ENCODE peak calls at places on chromosomes 6 and 20, in ten cellular contexts. D is heart right ventricle, R is fibroblast of lung, C is neural progenitor cell, X is AG10803, O is HCT116, B is lung, F is upper lobe of left lung, U is cardiac fibroblast, G is AG09309. L is an unnamed sample.

GRCh38 chr6:157420497-157420896 is 39.5 kb downstream of the ZDHHC14 start:
- DNase-seq in D (no peak), R (no peak), C (no peak), X (no peak), O (no peak), B (no peak), F (no peak), U (no peak), G (no peak), L (no peak)

GRCh38 chr6:75199856-75200255 is 6.0 kb downstream of the COL12A1 start:
- DNase-seq in D (no peak), R (peak; percentile 43), C (no peak), X (no peak), O (no peak), B (no peak), F (no peak), U (no peak), G (no peak), L (no peak)

GRCh38 chr6:148251891-148252290 is 90.7 kb upstream of the SASH1 start:
- DNase-seq in D (no peak), R (no peak), C (no peak), X (peak; percentile 74), O (no peak), B (no peak), F (no peak), U (no peak), G (no peak), L (no peak)

GRCh38 chr6:152356659-152357058 is 280.5 kb downstream of the SYNE1 start:
- DNase-seq in D (no peak), R (peak; percentile 56), C (peak; percentile 53), X (peak; percentile 51), O (peak; percentile 27), B (no peak), F (no peak), U (peak; percentile 74), G (peak; percentile 37), L (no peak)

GRCh38 chr6:754202-754601 is 61.3 kb upstream of the EXOC2 start:
- DNase-seq in D (no peak), R (no peak), C (no peak), X (no peak), O (no peak), B (no peak), F (no peak), U (no peak), G (no peak), L (no peak)

GRCh38 chr6:81777586-81778268 is 25.2 kb upstream of the TENT5A start:
- DNase-seq in D (no peak), R (no peak), C (no peak), X (no peak), O (no peak), B (no peak), F (no peak), U (no peak), G (no peak), L (no peak)

GRCh38 chr6:23086100-23086499 is 516.7 kb downstream of the HDGFL1 start:
- DNase-seq in D (no peak), R (no peak), C (no peak), X (no peak), O (no peak), B (no peak), F (no peak), U (no peak), G (no peak), L (no peak)

GRCh38 chr6:106844930-106845329 is 129.6 kb downstream of the CD24 start:
- DNase-seq in D (no peak), R (no peak), C (no peak), X (no peak), O (no peak), B (no peak), F (no peak), U (no peak), G (no peak), L (no peak)

GRCh38 chr6:159042824-159043181 is 2.0 kb downstream of the TAGAP start:
- DNase-seq in D (no peak), R (no peak), C (no peak), X (no peak), O (no peak), B (no peak), F (no peak), U (no peak), G (no peak), L (no peak)

GRCh38 chr6:159044899-159045727 is at the start of gene TAGAP:
- DNase-seq in D (peak; percentile 49), R (no peak), C (no peak), X (peak; percentile 28), O (no peak), B (peak; percentile 67), F (peak; percentile 88), U (no peak), G (no peak), L (no peak)

GRCh38 chr6:159043236-159043635 is 1.6 kb downstream of the TAGAP start:
- DNase-seq in D (no peak), R (no peak), C (no peak), X (no peak), O (no peak), B (no peak), F (no peak), U (no peak), G (no peak), L (no peak)

GRCh38 chr6:159042003-159042823 is 2.6 kb downstream of the TAGAP start:
- DNase-seq in D (no peak), R (peak; percentile 64), C (peak; percentile 88), X (peak; percentile 33), O (peak; percentile 68), B (peak; percentile 77), F (peak; percentile 81), U (peak; percentile 66), G (no peak), L (peak; percentile 79)

DNA sequence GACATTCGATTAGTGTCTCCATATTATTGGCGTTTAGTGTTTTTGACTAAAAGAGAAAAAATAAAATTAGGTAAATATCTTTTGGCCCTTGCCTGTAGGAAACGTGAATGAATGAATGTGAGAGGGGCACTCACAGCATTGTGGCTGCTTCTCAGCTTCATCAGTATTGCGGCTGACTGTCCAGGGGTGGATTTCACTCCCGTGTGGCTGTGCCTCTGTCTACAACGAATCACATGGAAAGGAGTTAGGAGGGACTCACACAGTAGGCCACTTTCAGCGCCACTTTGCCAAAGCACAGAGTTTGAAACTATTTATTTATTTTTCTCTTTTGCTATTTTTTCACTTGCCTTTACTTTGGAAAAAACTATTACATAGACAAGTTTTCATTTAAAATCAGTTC is 805 bp downstream of the TAGAP start:
- DNase-seq in D (no peak), R (no peak), C (no peak), X (no peak), O (no peak), B (no peak), F (peak; percentile 51), U (no peak), G (no peak), L (no peak)
- H3K4me3 ChIP-seq in D (no peak overlapping the region), R (no peak overlapping the region), C (no peak overlapping the region), X (no peak overlapping the region), O (no peak overlapping the region), B (no peak overlapping the region), F (peak overlapping the region; percentile 37), U (no peak overlapping the region), G (no peak overlapping the region), L (no peak overlapping the region)

GRCh38 chr20:9616455-9616805 is 102.0 kb downstream of the LAMP5 start:
- DNase-seq in D (no peak), R (no peak), C (no peak), X (no peak), O (no peak), B (no peak), F (no peak), U (no peak), G (no peak), L (no peak)

GRCh38 chr20:9615766-9616454 is 101.5 kb downstream of the LAMP5 start:
- DNase-seq in D (no peak), R (no peak), C (no peak), X (no peak), O (no peak), B (no peak), F (no peak), U (no peak), G (no peak), L (no peak)

GRCh38 chr20:9615118-9615517 is 100.7 kb downstream of the LAMP5 start:
- DNase-seq in D (no peak), R (no peak), C (no peak), X (no peak), O (no peak), B (no peak), F (no peak), U (no peak), G (no peak), L (no peak)

GRCh38 chr20:9617062-9617461 is 102.7 kb downstream of the LAMP5 start:
- DNase-seq in D (peak; percentile 27), R (peak; percentile 79), C (peak; percentile 84), X (peak; percentile 66), O (peak; percentile 32), B (peak; percentile 45), F (peak; percentile 64), U (peak; percentile 79), G (peak; percentile 29), L (peak; percentile 74)

GRCh38 chr20:9617940-9618339 is 103.5 kb downstream of the LAMP5 start:
- DNase-seq in D (no peak), R (peak; percentile 48), C (peak; percentile 59), X (peak; percentile 3), O (peak; percentile 61), B (peak; percentile 33), F (peak; percentile 51), U (peak; percentile 21), G (no peak), L (peak; percentile 73)
- H3K4me3 ChIP-seq in D (no peak overlapping the region), R (no peak overlapping the region), C (no peak overlapping the region), X (no peak overlapping the region), O (no peak overlapping the region), B (no peak overlapping the region), F (no peak overlapping the region), U (no peak overlapping the region), G (no peak overlapping the region), L (no peak overlapping the region)

DNA sequence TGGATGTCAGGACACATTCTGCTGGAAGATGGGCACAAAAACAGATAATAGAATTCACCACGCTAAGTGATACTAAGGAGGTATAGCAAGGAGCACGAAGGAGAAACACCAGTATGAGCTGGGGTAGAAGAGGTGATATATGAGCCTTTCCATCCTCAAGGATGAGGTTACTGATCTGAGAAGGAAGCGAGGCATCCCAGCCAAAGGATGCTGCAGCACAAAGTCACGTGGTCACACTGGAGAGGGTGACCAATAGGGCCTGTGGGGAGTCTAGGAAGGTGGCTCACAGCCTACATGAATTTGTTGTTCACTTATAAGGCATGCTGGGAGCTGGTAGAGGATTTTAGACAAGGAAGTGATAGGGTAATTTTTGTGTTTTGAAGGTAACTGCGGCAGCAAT is 1.4 kb downstream of the GINS1 start:
- DNase-seq in D (no peak), R (no peak), C (no peak), X (no peak), O (no peak), B (no peak), F (no peak), U (no peak), G (no peak), L (no peak)
- H3K4me3 ChIP-seq in D (no peak overlapping the region), R (peak overlapping the region; percentile 93), C (peak overlapping the region; percentile 90), X (no peak overlapping the region), O (peak overlapping the region; percentile 83), B (no peak overlapping the region), F (no peak overlapping the region), U (no peak overlapping the region), G (no peak overlapping the region), L (no peak overlapping the region)

GRCh38 chr20:4998160-4998651 is 3.1 kb downstream of the SLC23A2 start:
- DNase-seq in D (no peak), R (no peak), C (peak; percentile 14), X (no peak), O (no peak), B (no peak), F (no peak), U (no peak), G (no peak), L (no peak)

GRCh38 chr20:5000263-5001173 is 792 bp downstream of the SLC23A2 start:
- DNase-seq in D (peak; percentile 36), R (no peak), C (peak; percentile 62), X (peak; percentile 21), O (no peak), B (peak; percentile 30), F (peak; percentile 65), U (no peak), G (no peak), L (peak; percentile 37)

GRCh38 chr20:5001174-5002076 is at the start of gene SLC23A2:
- DNase-seq in D (peak; percentile 48), R (no peak), C (peak; percentile 66), X (no peak), O (no peak), B (peak; percentile 30), F (peak; percentile 60), U (peak; percentile 36), G (no peak), L (peak; percentile 35)

GRCh38 chr20:5002077-5002413 is 735 bp upstream of the SLC23A2 start:
- DNase-seq in D (no peak), R (no peak), C (peak; percentile 18), X (no peak), O (no peak), B (no peak), F (no peak), U (no peak), G (no peak), L (no peak)

GRCh38 chr20:4999788-5000187 is 1.5 kb downstream of the SLC23A2 start:
- DNase-seq in D (no peak), R (no peak), C (no peak), X (no peak), O (no peak), B (no peak), F (no peak), U (no peak), G (no peak), L (no peak)
- H3K4me3 ChIP-seq in D (no peak overlapping the region), R (peak overlapping the region; percentile 75), C (peak overlapping the region; percentile 72), X (peak overlapping the region; percentile 65), O (peak overlapping the region; percentile 65), B (no peak overlapping the region), F (peak overlapping the region; percentile 93), U (no peak overlapping the region), G (peak overlapping the region; percentile 72), L (no peak overlapping the region)

L was measured in body of pancreas.